ENCODE peak calls at places on chromosomes 2 and 18, in ten cellular contexts. T is lower lobe of right lung; A is kidney epithelial cell; I is SK-N-SH; F is astrocyte; R is ovary; M is CD8-positive, alpha-beta T cell; E is body of pancreas; J is CD8-positive, alpha-beta memory T cell; D is DND-41. N is an unnamed sample. For H3K27me3 and H3K36me3, the result is how much of the 10 kb centered on the place peaks cover.

GRCh38 chr2:121707344-121707919 is 29.2 kb downstream of the NIFK start:
- DNase-seq in T (no peak), A (peak), I (no peak), F (peak), R (no peak), M (no peak), E (peak), J (no peak), D (no peak), N (no peak)

GRCh38 chr2:169393068-169393590 is 30.8 kb upstream of the LRP2 start:
- DNase-seq in T (no peak), A (no peak), I (peak), F (no peak), R (no peak), M (no peak), E (no peak), J (no peak), D (peak), N (no peak)

GRCh38 chr2:164335947-164336346 is 285.3 kb downstream of the GRB14 start:
- DNase-seq in T (no peak), A (no peak), I (no peak), F (no peak), R (no peak), M (no peak), E (no peak), J (no peak), D (no peak), N (no peak)

GRCh38 chr2:185738679-185739472 is at the start of gene FSIP2:
- DNase-seq in T (peak), A (peak), I (no peak), F (peak), R (peak), M (no peak), E (peak), J (no peak), D (no peak), N (peak)

GRCh38 chr2:99354060-99354459 is 16.9 kb downstream of the EIF5B start:
- DNase-seq in T (no peak), A (no peak), I (no peak), F (peak), R (no peak), M (no peak), E (no peak), J (no peak), D (no peak), N (no peak)

GRCh38 chr2:112588611-112589045 is 4.2 kb downstream of the CHCHD5 start:
- DNase-seq in T (no peak), A (no peak), I (no peak), F (no peak), R (no peak), M (no peak), E (peak), J (no peak), D (no peak), N (no peak)

GRCh38 chr2:88686320-88686719 is 5.2 kb upstream of the RPIA start:
- DNase-seq in T (no peak), A (no peak), I (no peak), F (no peak), R (no peak), M (no peak), E (no peak), J (no peak), D (no peak), N (no peak)

GRCh38 chr2:58155160-58155778 is 85.9 kb downstream of the FANCL start:
- DNase-seq in T (no peak), A (no peak), I (no peak), F (no peak), R (no peak), M (no peak), E (no peak), J (no peak), D (no peak), N (no peak)

GRCh38 chr2:118940486-118941120 is 1.4 kb upstream of the MARCO start:
- DNase-seq in T (peak), A (no peak), I (no peak), F (no peak), R (no peak), M (no peak), E (peak), J (no peak), D (no peak), N (no peak)

GRCh38 chr2:241324775-241325174 is 9.1 kb downstream of the SEPTIN2 start:
- DNase-seq in T (no peak), A (no peak), I (no peak), F (no peak), R (no peak), M (no peak), E (no peak), J (no peak), D (no peak), N (no peak)

GRCh38 chr2:42810971-42811865 is 18.8 kb upstream of the HAAO start:
- DNase-seq in T (peak), A (no peak), I (peak), F (peak), R (peak), M (peak), E (peak), J (no peak), D (no peak), N (peak)

GRCh38 chr18:56987236-56987635 is 159.7 kb upstream of the BOD1L2 start:
- DNase-seq in T (no peak), A (no peak), I (no peak), F (no peak), R (no peak), M (no peak), E (no peak), J (no peak), D (no peak), N (no peak)

GRCh38 chr2:80687524-80687923 is 383.0 kb upstream of the LRRTM1 start:
- DNase-seq in T (no peak), A (no peak), I (no peak), F (no peak), R (no peak), M (no peak), E (no peak), J (no peak), D (no peak), N (no peak)

GRCh38 chr18:55588876-55589595 is 1.0 kb upstream of the TCF4 start:
- DNase-seq in T (no peak), A (no peak), I (peak), F (no peak), R (no peak), M (no peak), E (no peak), J (no peak), D (no peak), N (no peak)

GRCh38 chr2:96591494-96591893 is 46.6 kb downstream of the KANSL3 start:
- DNase-seq in T (no peak), A (no peak), I (no peak), F (no peak), R (no peak), M (no peak), E (no peak), J (no peak), D (no peak), N (no peak)

GRCh38 chr18:67354091-67354490 is 162.4 kb downstream of the DSEL start:
- DNase-seq in T (no peak), A (no peak), I (peak), F (no peak), R (no peak), M (no peak), E (no peak), J (no peak), D (no peak), N (no peak)

GRCh38 chr2:29129586-29130281 is 14.5 kb downstream of the CLIP4 start:
- DNase-seq in T (no peak), A (no peak), I (no peak), F (no peak), R (no peak), M (no peak), E (no peak), J (no peak), D (no peak), N (no peak)

GRCh38 chr2:26772064-26773001 is 8.2 kb downstream of the SLC35F6 start:
- DNase-seq in T (peak), A (no peak), I (peak), F (peak), R (peak), M (peak), E (peak), J (peak), D (no peak), N (peak)

GRCh38 chr18:76823574-76823973 is 1.2 kb downstream of the ZNF236 start:
- DNase-seq in T (peak), A (no peak), I (peak), F (peak), R (peak), M (no peak), E (peak), J (no peak), D (no peak), N (no peak)

GRCh38 chr18:37230762-37231161 is 334.8 kb downstream of the CELF4 start:
- DNase-seq in T (no peak), A (no peak), I (no peak), F (no peak), R (no peak), M (no peak), E (no peak), J (no peak), D (no peak), N (no peak)

GRCh38 chr2:46937457-46937856 is 21.9 kb upstream of the MCFD2 start:
- DNase-seq in T (no peak), A (no peak), I (no peak), F (no peak), R (no peak), M (no peak), E (no peak), J (no peak), D (no peak), N (no peak)

GRCh38 chr2:109475531-109476210 is 138.1 kb downstream of the SEPTIN10 start:
- DNase-seq in T (peak), A (no peak), I (no peak), F (peak), R (no peak), M (no peak), E (no peak), J (no peak), D (no peak), N (peak)

GRCh38 chr18:27854631-27855030 is 322.3 kb downstream of the CDH2 start:
- DNase-seq in T (no peak), A (no peak), I (no peak), F (no peak), R (no peak), M (no peak), E (no peak), J (no peak), D (no peak), N (no peak)

GRCh38 chr2:118661184-118661583 is 186.3 kb downstream of the EN1 start:
- DNase-seq in T (no peak), A (no peak), I (no peak), F (no peak), R (no peak), M (no peak), E (no peak), J (no peak), D (no peak), N (peak)

GRCh38 chr2:102258386-102259074 is 52.8 kb upstream of the IL1RL1 start:
- DNase-seq in T (no peak), A (peak), I (no peak), F (peak), R (no peak), M (no peak), E (no peak), J (no peak), D (no peak), N (peak)

GRCh38 chr2:136135924-136136906 is 18.3 kb upstream of the CXCR4 start:
- DNase-seq in T (peak), A (no peak), I (no peak), F (peak), R (no peak), M (peak), E (peak), J (peak), D (peak), N (no peak)

GRCh38 chr2:14752294-14752693 is 119.8 kb downstream of the LRATD1 start:
- DNase-seq in T (no peak), A (no peak), I (no peak), F (no peak), R (no peak), M (no peak), E (no peak), J (no peak), D (no peak), N (peak)

GRCh38 chr2:14747447-14747846 is 114.9 kb downstream of the LRATD1 start:
- DNase-seq in T (no peak), A (no peak), I (no peak), F (no peak), R (no peak), M (no peak), E (no peak), J (no peak), D (no peak), N (no peak)

GRCh38 chr2:14751581-14751980 is 119.1 kb downstream of the LRATD1 start:
- DNase-seq in T (no peak), A (no peak), I (no peak), F (no peak), R (no peak), M (no peak), E (peak), J (no peak), D (no peak), N (no peak)

GRCh38 chr2:14749869-14750268 is 117.4 kb downstream of the LRATD1 start:
- DNase-seq in T (no peak), A (no peak), I (no peak), F (peak), R (no peak), M (no peak), E (no peak), J (no peak), D (no peak), N (no peak)

DNA sequence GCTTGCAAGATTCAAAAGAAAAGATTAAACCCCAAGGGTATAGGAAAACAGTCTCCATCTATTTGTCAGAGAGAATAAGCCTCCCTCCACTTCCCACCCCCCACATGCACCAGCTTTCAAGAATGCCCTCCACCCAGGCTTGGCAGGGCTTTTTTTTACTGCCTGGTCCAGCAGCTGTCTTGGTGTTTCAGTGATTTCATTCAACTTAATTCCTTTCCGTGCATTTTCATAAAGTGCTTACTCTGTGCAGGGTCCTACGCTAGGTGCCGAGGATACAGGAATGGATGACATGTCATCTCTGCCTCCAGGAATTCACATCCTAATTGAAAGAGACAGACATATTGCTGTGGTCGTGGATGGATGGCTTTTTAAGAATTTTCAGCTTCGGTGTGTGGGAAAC is 117.9 kb downstream of the LRATD1 start:
- DNase-seq in T (no peak), A (no peak), I (no peak), F (no peak), R (no peak), M (no peak), E (no peak), J (no peak), D (no peak), N (no peak)
- H3K4me3 ChIP-seq in T (no peak), A (no peak), I (no peak), F (no peak), R (no peak), M (no peak), E (no peak), J (no peak), D (no peak), N (no peak)

GRCh38 chr2:40098786-40099470 is 319.9 kb upstream of the THUMPD2 start:
- DNase-seq in T (no peak), A (no peak), I (no peak), F (peak), R (no peak), M (no peak), E (no peak), J (no peak), D (no peak), N (no peak)
- H3K27me3 ChIP-seq in T (under half), A (under half), I (under half), F (under half), R (under half), M (under half), E (under half), J (under half), D (under half), N (under half)

GRCh38 chr2:127486247-127486912 is 39.9 kb downstream of the IWS1 start:
- DNase-seq in T (no peak), A (no peak), I (no peak), F (peak), R (no peak), M (no peak), E (no peak), J (no peak), D (no peak), N (no peak)
- H3K36me3 ChIP-seq in T (half or more), A (under half), I (half or more), F (half or more), R (under half), M (under half), E (under half), J (under half), D (half or more), N (half or more)

DNA sequence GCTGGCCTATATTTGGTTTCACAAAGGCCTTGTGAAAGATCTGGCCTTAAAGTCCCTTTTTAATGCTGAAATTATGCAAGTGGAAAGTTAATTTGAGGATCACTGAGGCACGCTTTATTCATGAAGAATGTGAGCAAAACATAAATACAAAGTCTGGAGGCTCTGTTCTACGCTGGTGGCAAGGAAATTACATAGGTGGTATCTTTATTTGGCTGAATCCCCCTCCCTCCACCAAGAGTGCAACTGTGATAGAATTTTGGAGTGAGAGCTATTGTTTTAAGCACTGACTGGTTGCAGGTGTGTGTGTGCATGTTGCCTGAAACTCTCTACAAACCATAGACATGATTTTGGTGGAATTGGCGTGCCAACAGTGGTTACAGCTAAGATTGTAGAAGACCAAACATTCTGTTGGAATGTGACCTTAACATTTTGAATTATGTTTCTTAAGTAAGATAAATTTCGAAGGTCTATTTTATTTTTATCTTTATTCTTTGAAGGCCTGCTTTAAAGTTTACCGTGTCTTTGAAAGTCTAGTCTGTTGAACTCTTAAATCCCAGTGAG is 114.3 kb downstream of the SPTBN1 start:
- DNase-seq in T (no peak), A (no peak), I (no peak), F (peak), R (no peak), M (no peak), E (no peak), J (no peak), D (no peak), N (no peak)
- H3K4me3 ChIP-seq in T (no peak), A (no peak), I (no peak), F (no peak), R (no peak), M (peak), E (no peak), J (peak), D (no peak), N (no peak)

GRCh38 chr2:70503896-70504295 is 49.7 kb downstream of the TGFA start:
- DNase-seq in T (no peak), A (no peak), I (no peak), F (no peak), R (no peak), M (no peak), E (no peak), J (no peak), D (no peak), N (no peak)

GRCh38 chr2:70499253-70499652 is 54.4 kb downstream of the TGFA start:
- DNase-seq in T (no peak), A (no peak), I (no peak), F (no peak), R (no peak), M (no peak), E (no peak), J (no peak), D (no peak), N (no peak)

GRCh38 chr2:70498528-70498927 is 55.1 kb downstream of the TGFA start:
- DNase-seq in T (no peak), A (no peak), I (no peak), F (no peak), R (no peak), M (no peak), E (no peak), J (no peak), D (no peak), N (no peak)

GRCh38 chr2:70501728-70502127 is 51.9 kb downstream of the TGFA start:
- DNase-seq in T (no peak), A (no peak), I (no peak), F (no peak), R (no peak), M (no peak), E (no peak), J (no peak), D (no peak), N (no peak)

DNA sequence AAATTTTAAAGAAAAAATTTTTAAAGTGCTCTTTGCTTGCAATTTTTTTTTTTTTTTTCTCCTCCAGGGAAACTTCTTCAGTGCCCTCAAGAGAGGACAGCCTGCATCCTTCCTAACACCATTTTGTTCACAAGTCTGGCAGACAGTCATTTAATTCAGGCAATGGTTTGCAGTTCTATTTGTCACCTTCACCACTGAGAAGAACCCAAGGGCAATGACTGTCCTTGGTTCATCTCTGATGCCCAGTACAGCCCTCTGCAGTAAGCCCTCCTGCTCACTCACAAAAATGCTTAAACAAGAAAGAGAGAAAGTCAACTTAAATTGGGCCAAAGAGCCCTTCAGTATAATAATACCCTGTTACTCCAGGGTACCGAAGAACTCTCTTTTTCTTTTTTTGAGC is 52.4 kb downstream of the TGFA start:
- DNase-seq in T (no peak), A (no peak), I (no peak), F (no peak), R (no peak), M (no peak), E (no peak), J (no peak), D (no peak), N (no peak)
- H3K27me3 ChIP-seq in T (under half), A (under half), I (under half), F (under half), R (under half), M (under half), E (under half), J (under half), D (under half), N (under half)

DNA sequence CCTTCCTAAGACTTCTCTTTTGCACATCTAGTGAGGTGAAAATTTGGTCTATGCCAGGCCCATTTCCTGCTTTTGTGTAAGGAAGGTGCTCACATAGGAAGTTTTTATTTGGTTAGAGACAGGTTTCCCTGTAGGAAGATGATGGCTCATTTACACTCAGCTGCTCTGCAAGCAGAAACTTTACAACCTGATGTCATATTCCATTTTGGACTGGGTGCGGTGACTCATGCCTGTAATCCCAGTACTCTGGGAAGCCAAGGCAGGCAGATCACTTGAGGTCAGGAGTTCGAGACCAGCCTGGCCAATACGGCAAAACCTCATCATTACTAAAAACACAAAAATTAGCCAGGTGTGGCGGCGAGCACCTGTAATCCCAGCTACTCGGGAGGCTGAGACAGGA is 35.8 kb downstream of the CASP10 start:
- DNase-seq in T (no peak), A (no peak), I (no peak), F (no peak), R (no peak), M (no peak), E (no peak), J (no peak), D (no peak), N (peak)
- H3K36me3 ChIP-seq in T (under half), A (under half), I (under half), F (under half), R (under half), M (under half), E (under half), J (under half), D (under half), N (under half)